ENCODE peak calls at places on chromosomes 4 and X, in five cellular contexts. Y is GM12878, W is K562, A is A549, D is HepG2. N is an unnamed sample.

GRCh38 chr4:77349796-77350195 is 192.8 kb downstream of the CCNG2 start:
- DNase-seq in Y (no peak), W (no peak), A (no peak), D (no peak), N (no peak)

GRCh38 chr4:6855692-6856297 is 53.8 kb upstream of the TBC1D14 start:
- DNase-seq in Y (peak), W (peak), A (peak), D (peak), N (no peak)

GRCh38 chrX:68832516-68833447 is 4.0 kb downstream of the EFNB1 start:
- DNase-seq in Y (no peak), W (no peak), A (no peak), D (no peak), N (peak)

GRCh38 chrX:27590044-27590443 is at the start of gene DCAF8L2:
- DNase-seq in Y (no peak), W (no peak), A (no peak), D (no peak), N (no peak)

GRCh38 chrX:107226766-107227165 is 20.4 kb downstream of the DNAAF6 start:
- DNase-seq in Y (no peak), W (no peak), A (no peak), D (no peak), N (no peak)

GRCh38 chr4:145954924-145955339 is 16.3 kb upstream of the ZNF827 start:
- DNase-seq in Y (no peak), W (peak), A (no peak), D (no peak), N (no peak)

GRCh38 chr4:147829401-147830101 is 97.7 kb downstream of the ARHGAP10 start:
- DNase-seq in Y (no peak), W (no peak), A (no peak), D (no peak), N (no peak)

GRCh38 chr4:47705326-47705981 is 132.4 kb downstream of the CORIN start:
- DNase-seq in Y (no peak), W (peak), A (no peak), D (peak), N (peak)

DNA sequence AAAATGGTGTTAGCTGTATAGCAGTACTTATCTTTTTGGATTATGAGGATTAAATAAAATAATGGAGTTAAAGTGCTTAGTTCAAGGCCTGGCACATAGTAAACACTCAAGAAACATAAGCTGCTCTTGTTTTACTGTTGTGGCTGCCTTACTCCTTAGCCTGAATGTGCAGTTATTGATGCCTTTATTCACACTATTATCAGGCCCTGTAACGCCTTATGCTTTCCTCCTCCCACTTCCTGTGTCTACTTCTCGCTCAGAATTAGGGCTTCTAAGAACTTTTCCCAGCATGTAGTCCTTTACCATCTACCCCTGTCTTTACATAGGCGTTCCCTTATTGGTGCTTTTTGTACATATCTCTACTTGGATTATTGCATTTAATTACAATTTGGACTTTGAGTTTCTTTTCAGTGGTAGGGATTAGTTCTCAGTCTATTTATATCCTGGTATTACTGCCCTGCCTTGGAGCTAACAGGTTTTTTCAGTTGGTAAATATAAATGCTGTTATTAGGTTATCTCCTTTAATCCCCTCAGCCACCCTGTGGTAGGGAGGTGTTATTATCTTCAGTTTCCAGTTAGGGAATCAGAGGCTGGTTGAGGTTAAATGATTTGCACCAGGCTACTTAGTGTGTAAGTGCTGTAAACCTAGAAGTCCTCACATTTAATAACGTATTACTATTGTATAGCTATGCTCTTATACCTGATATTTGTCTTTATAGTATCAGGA is 83.9 kb downstream of the RBPJ start:
- DNase-seq in Y (no peak), W (no peak), A (no peak), D (no peak), N (no peak)
- H3K27ac ChIP-seq in Y (no peak), W (no peak), A (no peak), D (no peak), N (peak)

GRCh38 chr4:185243879-185244278 is 34.5 kb downstream of the SNX25 start:
- DNase-seq in Y (no peak), W (no peak), A (no peak), D (no peak), N (no peak)

GRCh38 chr4:185246453-185246852 is 37.1 kb downstream of the SNX25 start:
- DNase-seq in Y (no peak), W (no peak), A (no peak), D (no peak), N (no peak)

GRCh38 chr4:185238750-185239149 is 29.4 kb downstream of the SNX25 start:
- DNase-seq in Y (no peak), W (no peak), A (no peak), D (no peak), N (no peak)

GRCh38 chr4:185244763-185245162 is 35.4 kb downstream of the SNX25 start:
- DNase-seq in Y (no peak), W (no peak), A (no peak), D (no peak), N (no peak)

DNA sequence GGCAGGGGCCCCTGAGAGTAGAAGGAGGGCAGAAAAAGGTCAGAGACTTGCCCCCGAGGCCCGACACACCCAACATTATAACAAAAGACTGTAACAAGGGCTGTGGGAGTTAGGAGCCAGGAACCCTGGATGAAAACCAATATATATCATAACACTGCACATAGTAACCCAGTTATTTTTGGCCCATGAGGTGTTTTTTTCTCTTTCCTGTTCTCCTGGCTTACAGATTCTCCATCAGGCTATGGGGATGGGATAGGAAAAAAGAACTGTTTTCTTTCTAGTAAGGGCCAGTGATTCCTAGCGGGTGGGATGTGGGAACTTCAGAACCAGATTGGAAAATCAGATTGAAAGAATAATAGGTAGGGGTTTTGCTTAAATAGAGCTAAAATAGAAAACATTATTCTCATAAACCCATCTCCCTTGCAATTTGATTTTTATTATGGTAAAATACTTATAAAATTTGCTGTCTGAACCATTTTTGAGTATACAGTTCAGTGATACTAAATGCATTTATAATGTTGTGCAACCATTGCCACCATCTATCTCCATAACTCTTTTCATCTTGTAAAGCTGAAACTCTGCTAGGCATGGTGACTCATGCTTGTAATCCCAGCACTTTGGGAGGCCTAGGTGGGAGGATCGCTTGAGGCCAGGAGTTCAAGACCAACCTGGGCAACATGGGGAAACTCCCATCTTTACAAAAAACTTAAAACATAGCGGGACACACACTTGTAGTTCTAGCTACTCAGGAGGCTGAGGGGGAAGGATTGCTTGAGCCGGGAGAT is 33.5 kb downstream of the SNX25 start:
- DNase-seq in Y (no peak), W (no peak), A (no peak), D (no peak), N (no peak)
- TF ChIP-seq JUNB in Y (no peak), W (no peak), A (no peak), D (no peak), N (no peak)

GRCh38 chr4:1784789-1785591 is 8.1 kb upstream of the FGFR3 start:
- DNase-seq in Y (no peak), W (peak), A (no peak), D (peak), N (no peak)
- H3K27ac ChIP-seq in Y (no peak), W (peak), A (no peak), D (peak), N (no peak)

GRCh38 chr4:14236359-14236758 is 608.8 kb upstream of the BOD1L1 start:
- DNase-seq in Y (no peak), W (no peak), A (no peak), D (no peak), N (no peak)

GRCh38 chr4:14234330-14234729 is 606.8 kb upstream of the BOD1L1 start:
- DNase-seq in Y (no peak), W (no peak), A (no peak), D (no peak), N (no peak)

GRCh38 chr4:14237911-14238310 is 610.4 kb upstream of the BOD1L1 start:
- DNase-seq in Y (no peak), W (no peak), A (no peak), D (no peak), N (no peak)

GRCh38 chr4:14233126-14233525 is 605.6 kb upstream of the BOD1L1 start:
- DNase-seq in Y (no peak), W (no peak), A (no peak), D (no peak), N (no peak)
- TF ChIP-seq JUNB in Y (no peak), W (no peak), A (no peak), D (no peak), N (no peak)

DNA sequence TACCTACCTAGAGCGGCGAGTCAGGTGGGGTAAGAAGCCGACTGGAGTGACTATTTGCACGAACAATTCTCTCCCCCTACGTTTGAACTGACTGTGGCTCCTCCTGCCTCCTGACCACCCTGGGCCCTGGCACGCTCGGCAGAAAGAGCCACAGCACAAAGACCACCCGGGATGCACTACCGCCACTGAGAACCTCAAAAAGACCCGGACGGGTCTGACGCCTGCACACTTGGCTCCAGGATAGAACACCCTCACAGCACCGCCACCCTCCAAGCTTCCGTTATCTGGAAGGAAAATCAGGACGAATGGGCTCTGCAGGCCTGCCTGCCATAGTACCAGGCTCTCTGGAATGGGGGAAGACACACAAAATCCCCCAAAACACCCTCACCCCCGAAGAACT is 2.2 kb downstream of the LRPAP1 start:
- DNase-seq in Y (no peak), W (no peak), A (no peak), D (no peak), N (no peak)
- H3K27ac ChIP-seq in Y (no peak), W (no peak), A (no peak), D (no peak), N (no peak)

GRCh38 chr4:177375372-177375771 is 65.7 kb downstream of the NEIL3 start:
- DNase-seq in Y (no peak), W (no peak), A (no peak), D (no peak), N (no peak)

GRCh38 chr4:177369372-177369771 is 59.7 kb downstream of the NEIL3 start:
- DNase-seq in Y (no peak), W (no peak), A (no peak), D (no peak), N (no peak)

GRCh38 chr4:177375971-177376370 is 66.3 kb downstream of the AGA start:
- DNase-seq in Y (no peak), W (no peak), A (no peak), D (no peak), N (peak)

GRCh38 chr4:177371452-177371851 is 61.8 kb downstream of the NEIL3 start:
- DNase-seq in Y (no peak), W (no peak), A (no peak), D (no peak), N (no peak)

DNA sequence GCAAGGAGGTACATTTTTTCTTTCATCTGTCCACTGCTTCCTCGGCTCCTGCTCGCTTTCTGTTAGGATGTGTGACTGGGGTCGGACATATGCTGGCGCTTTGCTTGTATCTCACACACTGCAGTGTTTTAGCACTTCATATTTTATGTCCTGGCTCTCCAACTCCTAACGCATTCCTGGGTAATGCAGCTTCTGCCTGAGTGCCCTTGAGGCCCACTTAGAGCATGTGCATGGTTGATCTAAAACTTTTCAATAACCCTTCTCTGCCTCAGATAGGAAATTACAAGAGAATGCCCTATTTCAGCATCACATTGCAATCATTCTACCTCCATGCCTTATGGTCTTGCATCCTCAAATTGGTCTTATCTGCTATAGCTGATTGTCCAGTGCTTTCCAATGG is 65.3 kb downstream of the NEIL3 start:
- DNase-seq in Y (no peak), W (no peak), A (no peak), D (no peak), N (no peak)
- TF ChIP-seq JUNB in Y (no peak), W (no peak), A (no peak), D (no peak), N (no peak)

GRCh38 chr4:113749178-113749577 is 12.4 kb downstream of the CAMK2D start:
- DNase-seq in Y (no peak), W (no peak), A (no peak), D (no peak), N (no peak)

GRCh38 chr4:113750734-113751133 is 10.8 kb downstream of the CAMK2D start:
- DNase-seq in Y (no peak), W (no peak), A (no peak), D (no peak), N (no peak)

GRCh38 chr4:113747949-113748348 is 13.6 kb downstream of the CAMK2D start:
- DNase-seq in Y (no peak), W (no peak), A (no peak), D (peak), N (no peak)

GRCh38 chr4:113745724-113746123 is 15.8 kb downstream of the CAMK2D start:
- DNase-seq in Y (no peak), W (no peak), A (no peak), D (no peak), N (no peak)

GRCh38 chr4:113750315-113750714 is 11.2 kb downstream of the CAMK2D start:
- DNase-seq in Y (no peak), W (no peak), A (no peak), D (no peak), N (no peak)
- H3K27ac ChIP-seq in Y (no peak), W (no peak), A (no peak), D (no peak), N (no peak)

GRCh38 chr4:78651250-78651860 is 99.8 kb downstream of the ANXA3 start:
- DNase-seq in Y (no peak), W (no peak), A (no peak), D (no peak), N (no peak)

GRCh38 chr4:78656968-78657445 is 105.4 kb downstream of the ANXA3 start:
- DNase-seq in Y (no peak), W (peak), A (no peak), D (no peak), N (no peak)

GRCh38 chr4:78653655-78654054 is 102.1 kb downstream of the ANXA3 start:
- DNase-seq in Y (no peak), W (peak), A (no peak), D (no peak), N (no peak)

GRCh38 chr4:78652282-78652876 is 100.8 kb downstream of the ANXA3 start:
- DNase-seq in Y (no peak), W (no peak), A (no peak), D (no peak), N (no peak)

DNA sequence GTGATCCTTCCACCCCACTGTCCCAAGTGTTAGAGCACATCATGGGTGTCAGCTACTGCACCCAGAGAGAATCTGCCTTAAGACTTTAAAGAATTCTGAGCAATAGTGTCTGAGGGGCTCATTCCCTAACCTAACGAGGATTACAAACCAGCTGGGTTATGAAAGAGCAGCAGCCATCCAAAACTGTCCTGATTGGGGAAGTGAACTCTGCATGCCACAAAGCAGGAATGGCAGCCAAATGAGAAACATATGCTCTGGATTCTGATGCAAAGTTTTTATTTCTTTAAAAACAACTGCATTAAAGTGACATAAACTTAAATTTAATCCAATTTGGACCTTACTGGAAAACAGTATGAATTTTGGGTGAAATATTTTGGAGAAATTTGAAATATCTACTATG is 103.2 kb downstream of the ANXA3 start:
- DNase-seq in Y (no peak), W (no peak), A (no peak), D (no peak), N (no peak)
- TF ChIP-seq JUNB in Y (no peak), W (no peak), A (no peak), D (no peak), N (no peak)

GRCh38 chrX:119402588-119402987 is 3.5 kb downstream of the SLC25A43 start:
- DNase-seq in Y (no peak), W (no peak), A (no peak), D (no peak), N (no peak)
- H3K27ac ChIP-seq in Y (no peak), W (no peak), A (no peak), D (no peak), N (no peak)

GRCh38 chr4:37891221-37892159 is 606 bp downstream of the TBC1D1 start:
- DNase-seq in Y (peak), W (no peak), A (peak), D (no peak), N (peak)
- TF ChIP-seq JUNB in Y (peak), W (no peak), A (no peak), D (no peak), N (no peak)